ENCODE peak calls at places on chromosomes 13 and 19, in nine cellular contexts. One of them, this sample, is unnamed.

GRCh38 chr19:50823389-50824042 is at the start of gene KLK1:
- DNase-seq in left lung: no peak
- DNase-seq in ascending aorta: no peak
- DNase-seq in CD8-positive, alpha-beta memory T cell: no peak
- DNase-seq in AG04450: no peak
- DNase-seq in neural progenitor cell: no peak
- DNase-seq in psoas muscle: no peak
- DNase-seq in Karpas-422: no peak
- DNase-seq in prostate gland: no peak
- DNase-seq in this sample: no peak

GRCh38 chr13:110345701-110346100 is 38.6 kb downstream of the COL4A2 start:
- DNase-seq in left lung: no peak
- DNase-seq in ascending aorta: no peak
- DNase-seq in CD8-positive, alpha-beta memory T cell: no peak
- DNase-seq in AG04450: no peak
- DNase-seq in neural progenitor cell: no peak
- DNase-seq in psoas muscle: no peak
- DNase-seq in Karpas-422: no peak
- DNase-seq in prostate gland: no peak
- DNase-seq in this sample: no peak

GRCh38 chr19:39768334-39768733 is 10.3 kb upstream of the LEUTX start:
- DNase-seq in left lung: no peak
- DNase-seq in ascending aorta: no peak
- DNase-seq in CD8-positive, alpha-beta memory T cell: no peak
- DNase-seq in AG04450: no peak
- DNase-seq in neural progenitor cell: no peak
- DNase-seq in psoas muscle: no peak
- DNase-seq in Karpas-422: no peak
- DNase-seq in prostate gland: no peak
- DNase-seq in this sample: no peak

GRCh38 chr19:46181386-46181774 is 33.3 kb downstream of the IGFL2 start:
- DNase-seq in left lung: no peak
- DNase-seq in ascending aorta: no peak
- DNase-seq in CD8-positive, alpha-beta memory T cell: no peak
- DNase-seq in AG04450: no peak
- DNase-seq in neural progenitor cell: no peak
- DNase-seq in psoas muscle: no peak
- DNase-seq in Karpas-422: no peak
- DNase-seq in prostate gland: no peak
- DNase-seq in this sample: no peak

GRCh38 chr19:41588497-41589209 is 12.7 kb downstream of the CEACAM21 start:
- DNase-seq in left lung: no peak
- DNase-seq in ascending aorta: no peak
- DNase-seq in CD8-positive, alpha-beta memory T cell: no peak
- DNase-seq in AG04450: no peak
- DNase-seq in neural progenitor cell: peak
- DNase-seq in psoas muscle: no peak
- DNase-seq in Karpas-422: peak
- DNase-seq in prostate gland: no peak
- DNase-seq in this sample: no peak

GRCh38 chr19:36331353-36332228 is 47.4 kb downstream of the ZFP14 start:
- DNase-seq in left lung: peak
- DNase-seq in ascending aorta: peak
- DNase-seq in CD8-positive, alpha-beta memory T cell: peak
- DNase-seq in AG04450: peak
- DNase-seq in neural progenitor cell: peak
- DNase-seq in psoas muscle: peak
- DNase-seq in Karpas-422: peak
- DNase-seq in prostate gland: peak
- DNase-seq in this sample: peak

GRCh38 chr19:5358173-5358800 is 17.7 kb upstream of the PTPRS start:
- DNase-seq in left lung: no peak
- DNase-seq in ascending aorta: no peak
- DNase-seq in CD8-positive, alpha-beta memory T cell: no peak
- DNase-seq in AG04450: no peak
- DNase-seq in neural progenitor cell: peak
- DNase-seq in psoas muscle: no peak
- DNase-seq in Karpas-422: no peak
- DNase-seq in prostate gland: no peak
- DNase-seq in this sample: no peak

GRCh38 chr19:1651548-1652394 is 644 bp downstream of the TCF3 start:
- DNase-seq in left lung: peak
- DNase-seq in ascending aorta: no peak
- DNase-seq in CD8-positive, alpha-beta memory T cell: peak
- DNase-seq in AG04450: no peak
- DNase-seq in neural progenitor cell: peak
- DNase-seq in psoas muscle: peak
- DNase-seq in Karpas-422: peak
- DNase-seq in prostate gland: no peak
- DNase-seq in this sample: peak

GRCh38 chr19:54248016-54248601 is 5.5 kb upstream of the LILRA6 start:
- DNase-seq in left lung: no peak
- DNase-seq in ascending aorta: no peak
- DNase-seq in CD8-positive, alpha-beta memory T cell: no peak
- DNase-seq in AG04450: no peak
- DNase-seq in neural progenitor cell: no peak
- DNase-seq in psoas muscle: no peak
- DNase-seq in Karpas-422: no peak
- DNase-seq in prostate gland: no peak
- DNase-seq in this sample: peak

GRCh38 chr19:5171711-5172110 is 168.9 kb downstream of the PTPRS start:
- DNase-seq in left lung: no peak
- DNase-seq in ascending aorta: no peak
- DNase-seq in CD8-positive, alpha-beta memory T cell: no peak
- DNase-seq in AG04450: no peak
- DNase-seq in neural progenitor cell: no peak
- DNase-seq in psoas muscle: no peak
- DNase-seq in Karpas-422: no peak
- DNase-seq in prostate gland: no peak
- DNase-seq in this sample: no peak

GRCh38 chr13:114067381-114067885 is 65.0 kb downstream of the RASA3 start:
- DNase-seq in left lung: no peak
- DNase-seq in ascending aorta: no peak
- DNase-seq in CD8-positive, alpha-beta memory T cell: peak
- DNase-seq in AG04450: no peak
- DNase-seq in neural progenitor cell: no peak
- DNase-seq in psoas muscle: no peak
- DNase-seq in Karpas-422: peak
- DNase-seq in prostate gland: no peak
- DNase-seq in this sample: no peak

GRCh38 chr19:47309608-47310007 is at the start of gene C5AR1:
- DNase-seq in left lung: peak
- DNase-seq in ascending aorta: no peak
- DNase-seq in CD8-positive, alpha-beta memory T cell: no peak
- DNase-seq in AG04450: no peak
- DNase-seq in neural progenitor cell: no peak
- DNase-seq in psoas muscle: no peak
- DNase-seq in Karpas-422: peak
- DNase-seq in prostate gland: no peak
- DNase-seq in this sample: no peak

GRCh38 chr13:113863511-113864302 is at the start of gene GAS6:
- DNase-seq in left lung: peak
- DNase-seq in ascending aorta: no peak
- DNase-seq in CD8-positive, alpha-beta memory T cell: no peak
- DNase-seq in AG04450: no peak
- DNase-seq in neural progenitor cell: peak
- DNase-seq in psoas muscle: peak
- DNase-seq in Karpas-422: no peak
- DNase-seq in prostate gland: peak
- DNase-seq in this sample: peak

GRCh38 chr19:16585808-16586476 is 13.7 kb upstream of the SLC35E1 start:
- DNase-seq in left lung: peak
- DNase-seq in ascending aorta: no peak
- DNase-seq in CD8-positive, alpha-beta memory T cell: no peak
- DNase-seq in AG04450: no peak
- DNase-seq in neural progenitor cell: no peak
- DNase-seq in psoas muscle: no peak
- DNase-seq in Karpas-422: peak
- DNase-seq in prostate gland: no peak
- DNase-seq in this sample: no peak

GRCh38 chr19:7673995-7674667 is 2.8 kb upstream of the MCEMP1 start:
- DNase-seq in left lung: peak
- DNase-seq in ascending aorta: peak
- DNase-seq in CD8-positive, alpha-beta memory T cell: no peak
- DNase-seq in AG04450: no peak
- DNase-seq in neural progenitor cell: peak
- DNase-seq in psoas muscle: peak
- DNase-seq in Karpas-422: peak
- DNase-seq in prostate gland: no peak
- DNase-seq in this sample: peak

DNA sequence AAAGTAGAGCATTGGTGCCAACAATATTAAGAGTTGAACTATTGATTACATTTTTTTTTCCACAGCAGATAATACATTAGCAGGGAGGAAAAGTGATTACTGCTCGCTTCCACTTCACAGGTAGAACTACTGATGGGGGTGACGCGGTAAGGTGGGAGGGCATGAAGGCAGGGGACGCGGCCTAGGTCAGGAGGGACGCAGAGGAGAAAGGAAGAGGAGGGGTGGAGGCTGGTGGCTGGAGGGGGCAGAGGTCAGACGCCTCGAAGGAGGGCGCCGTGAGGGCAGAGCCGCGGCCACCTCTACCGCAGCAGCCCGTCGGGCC is 287 bp upstream of the B3GLCT start:
- DNase-seq in left lung: no peak
- DNase-seq in ascending aorta: no peak
- DNase-seq in CD8-positive, alpha-beta memory T cell: no peak
- DNase-seq in AG04450: no peak
- DNase-seq in neural progenitor cell: no peak
- DNase-seq in psoas muscle: no peak
- DNase-seq in Karpas-422: no peak
- DNase-seq in prostate gland: no peak
- DNase-seq in this sample: no peak
- H3K27ac ChIP-seq in left lung: peak
- H3K27ac ChIP-seq in ascending aorta: peak
- H3K27ac ChIP-seq in CD8-positive, alpha-beta memory T cell: peak
- H3K27ac ChIP-seq in AG04450: no peak
- H3K27ac ChIP-seq in neural progenitor cell: no peak
- H3K27ac ChIP-seq in psoas muscle: peak
- H3K27ac ChIP-seq in Karpas-422: no peak
- H3K27ac ChIP-seq in prostate gland: peak
- H3K27ac ChIP-seq in this sample: peak

GRCh38 chr13:94712287-94712811 is at the start of gene SOX21:
- DNase-seq in left lung: peak
- DNase-seq in ascending aorta: no peak
- DNase-seq in CD8-positive, alpha-beta memory T cell: no peak
- DNase-seq in AG04450: no peak
- DNase-seq in neural progenitor cell: peak
- DNase-seq in psoas muscle: no peak
- DNase-seq in Karpas-422: no peak
- DNase-seq in prostate gland: peak
- DNase-seq in this sample: peak
- H3K27ac ChIP-seq in left lung: no peak
- H3K27ac ChIP-seq in ascending aorta: no peak
- H3K27ac ChIP-seq in CD8-positive, alpha-beta memory T cell: no peak
- H3K27ac ChIP-seq in AG04450: no peak
- H3K27ac ChIP-seq in neural progenitor cell: peak
- H3K27ac ChIP-seq in psoas muscle: no peak
- H3K27ac ChIP-seq in Karpas-422: no peak
- H3K27ac ChIP-seq in prostate gland: peak
- H3K27ac ChIP-seq in this sample: peak

DNA sequence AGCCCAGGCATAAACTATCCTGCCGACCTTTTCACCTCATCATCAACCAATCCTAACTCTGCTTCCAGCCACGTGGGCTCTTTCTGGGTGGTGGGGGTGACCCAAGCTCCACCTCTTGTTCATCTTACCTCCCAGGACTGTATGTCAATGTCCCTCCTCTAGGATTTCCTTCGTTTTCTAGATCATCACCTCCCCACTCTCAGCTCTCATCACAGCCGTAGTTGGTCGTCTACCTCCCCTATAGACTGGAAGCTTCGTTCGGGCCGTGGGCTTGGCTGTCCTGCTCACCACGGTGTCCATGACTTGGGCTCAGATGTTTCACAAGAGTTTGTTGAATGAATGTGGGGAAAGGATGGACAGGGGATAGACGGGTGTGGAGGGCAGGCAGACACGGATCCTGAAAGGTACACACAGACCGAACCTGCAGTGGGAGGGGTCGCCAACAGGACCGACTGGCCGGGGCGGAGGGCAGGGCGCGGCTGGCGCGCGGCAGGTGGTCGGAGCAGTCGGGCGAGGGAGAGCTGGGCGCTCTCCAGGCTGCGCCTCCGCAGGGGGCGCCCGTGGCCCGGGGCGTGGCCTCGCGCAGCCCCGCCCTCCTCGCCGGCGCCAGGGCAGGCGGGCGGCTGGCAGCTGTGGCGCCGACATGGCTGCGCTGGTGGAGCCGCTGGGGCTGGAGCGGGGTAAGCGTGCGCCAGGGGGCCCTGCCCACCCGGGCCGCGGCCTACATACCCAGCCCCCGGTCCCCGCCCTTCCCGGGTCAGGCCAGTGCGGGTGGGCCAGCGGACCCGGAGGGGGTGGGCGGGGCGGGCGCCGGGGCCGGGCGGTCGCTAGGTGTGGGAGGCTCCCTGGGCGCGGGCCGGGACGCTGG is at the start of gene LIN7B:
- DNase-seq in left lung: peak
- DNase-seq in ascending aorta: no peak
- DNase-seq in CD8-positive, alpha-beta memory T cell: peak
- DNase-seq in AG04450: no peak
- DNase-seq in neural progenitor cell: peak
- DNase-seq in psoas muscle: peak
- DNase-seq in Karpas-422: peak
- DNase-seq in prostate gland: peak
- DNase-seq in this sample: peak
- H3K27ac ChIP-seq in left lung: peak
- H3K27ac ChIP-seq in ascending aorta: peak
- H3K27ac ChIP-seq in CD8-positive, alpha-beta memory T cell: peak
- H3K27ac ChIP-seq in AG04450: peak
- H3K27ac ChIP-seq in neural progenitor cell: no peak
- H3K27ac ChIP-seq in psoas muscle: peak
- H3K27ac ChIP-seq in Karpas-422: no peak
- H3K27ac ChIP-seq in prostate gland: peak
- H3K27ac ChIP-seq in this sample: peak

GRCh38 chr19:17938092-17938845 is 5.5 kb downstream of the CCDC124 start:
- DNase-seq in left lung: peak
- DNase-seq in ascending aorta: no peak
- DNase-seq in CD8-positive, alpha-beta memory T cell: peak
- DNase-seq in AG04450: peak
- DNase-seq in neural progenitor cell: peak
- DNase-seq in psoas muscle: peak
- DNase-seq in Karpas-422: peak
- DNase-seq in prostate gland: peak
- DNase-seq in this sample: peak

GRCh38 chr19:17942582-17943283 is 9.9 kb downstream of the CCDC124 start:
- DNase-seq in left lung: no peak
- DNase-seq in ascending aorta: no peak
- DNase-seq in CD8-positive, alpha-beta memory T cell: no peak
- DNase-seq in AG04450: no peak
- DNase-seq in neural progenitor cell: no peak
- DNase-seq in psoas muscle: no peak
- DNase-seq in Karpas-422: no peak
- DNase-seq in prostate gland: no peak
- DNase-seq in this sample: no peak

GRCh38 chr19:17943284-17944221 is 10.7 kb downstream of the CCDC124 start:
- DNase-seq in left lung: no peak
- DNase-seq in ascending aorta: no peak
- DNase-seq in CD8-positive, alpha-beta memory T cell: no peak
- DNase-seq in AG04450: no peak
- DNase-seq in neural progenitor cell: no peak
- DNase-seq in psoas muscle: no peak
- DNase-seq in Karpas-422: no peak
- DNase-seq in prostate gland: no peak
- DNase-seq in this sample: no peak

GRCh38 chr19:17944301-17944700 is 11.5 kb downstream of the CCDC124 start:
- DNase-seq in left lung: no peak
- DNase-seq in ascending aorta: no peak
- DNase-seq in CD8-positive, alpha-beta memory T cell: no peak
- DNase-seq in AG04450: peak
- DNase-seq in neural progenitor cell: no peak
- DNase-seq in psoas muscle: no peak
- DNase-seq in Karpas-422: no peak
- DNase-seq in prostate gland: no peak
- DNase-seq in this sample: no peak

GRCh38 chr19:17942181-17942580 is 9.4 kb downstream of the CCDC124 start:
- DNase-seq in left lung: no peak
- DNase-seq in ascending aorta: no peak
- DNase-seq in CD8-positive, alpha-beta memory T cell: no peak
- DNase-seq in AG04450: no peak
- DNase-seq in neural progenitor cell: no peak
- DNase-seq in psoas muscle: no peak
- DNase-seq in Karpas-422: no peak
- DNase-seq in prostate gland: no peak
- DNase-seq in this sample: no peak
- H3K27ac ChIP-seq in left lung: no peak
- H3K27ac ChIP-seq in ascending aorta: no peak
- H3K27ac ChIP-seq in CD8-positive, alpha-beta memory T cell: no peak
- H3K27ac ChIP-seq in AG04450: no peak
- H3K27ac ChIP-seq in neural progenitor cell: no peak
- H3K27ac ChIP-seq in psoas muscle: no peak
- H3K27ac ChIP-seq in Karpas-422: no peak
- H3K27ac ChIP-seq in prostate gland: no peak
- H3K27ac ChIP-seq in this sample: no peak

This sample was measured in substantia nigra.